ENCODE peak calls at places on chromosomes 12 and 14, in seven cellular contexts. A, I, V, F, M, C and H are unnamed samples.

GRCh38 chr12:70919161-70919560 is 1.4 kb downstream of the PTPRR start:
- DNase-seq in A (no peak), I (no peak), V (no peak), F (no peak), M (no peak), C (no peak), H (no peak)

GRCh38 chr12:48198619-48198973 is 4.5 kb downstream of the OR10AD1 start:
- DNase-seq in A (no peak), I (no peak), V (no peak), F (peak; percentile 14), M (peak; percentile 22), C (no peak), H (no peak)

GRCh38 chr14:76024211-76024907 is 38.8 kb downstream of the IFT43 start:
- DNase-seq in A (no peak), I (no peak), V (no peak), F (no peak), M (no peak), C (no peak), H (no peak)

GRCh38 chr12:109610523-109610922 is 36.9 kb downstream of the MVK start:
- DNase-seq in A (no peak), I (no peak), V (no peak), F (no peak), M (no peak), C (no peak), H (no peak)

GRCh38 chr12:31629756-31630732 is 29.4 kb upstream of the ETFBKMT start:
- DNase-seq in A (no peak), I (no peak), V (no peak), F (peak; percentile 79), M (peak; percentile 82), C (no peak), H (no peak)

GRCh38 chr14:45298427-45299117 is 45.6 kb upstream of the MIS18BP1 start:
- DNase-seq in A (no peak), I (no peak), V (no peak), F (no peak), M (no peak), C (no peak), H (no peak)

GRCh38 chr12:117749431-117749830 is 219.4 kb downstream of the KSR2 start:
- DNase-seq in A (no peak), I (no peak), V (no peak), F (no peak), M (no peak), C (no peak), H (no peak)

GRCh38 chr12:47021298-47021697 is 58.1 kb upstream of the PCED1B start:
- DNase-seq in A (peak; percentile 77), I (no peak), V (no peak), F (peak; percentile 92), M (peak; percentile 95), C (no peak), H (no peak)

GRCh38 chr12:126926023-126926600 is 1340.9 kb upstream of the TMEM132C start:
- DNase-seq in A (no peak), I (no peak), V (no peak), F (no peak), M (no peak), C (no peak), H (no peak)

GRCh38 chr14:92584856-92585255 is 71.3 kb downstream of the RIN3 start:
- DNase-seq in A (no peak), I (no peak), V (no peak), F (peak; percentile 31), M (peak; percentile 57), C (no peak), H (no peak)

GRCh38 chr14:39173198-39173597 is 1.9 kb upstream of the PNN start:
- DNase-seq in A (no peak), I (no peak), V (no peak), F (no peak), M (no peak), C (no peak), H (no peak)

GRCh38 chr12:129693731-129694130 is 210.1 kb downstream of the TMEM132D start:
- DNase-seq in A (no peak), I (no peak), V (no peak), F (no peak), M (no peak), C (no peak), H (no peak)

GRCh38 chr14:55245657-55246268 is 25.5 kb upstream of the FBXO34 start:
- DNase-seq in A (peak; percentile 46), I (no peak), V (no peak), F (peak; percentile 56), M (peak; percentile 47), C (no peak), H (no peak)

GRCh38 chr12:85448548-85449139 is 168.6 kb downstream of the ALX1 start:
- DNase-seq in A (peak; percentile 14), I (no peak), V (no peak), F (peak; percentile 45), M (peak; percentile 26), C (no peak), H (no peak)